ENCODE peak calls at places on chromosomes 11 and 22, in four cellular contexts. I is A549, T is H54, X is testis. H is an unnamed sample.

GRCh38 chr11:35893796-35894475 is 49.9 kb upstream of the LDLRAD3 start:
- DNase-seq in X (no peak), I (no peak), T (no peak), H (no peak)

GRCh38 chr22:38298312-38299000 is 18.8 kb downstream of the CSNK1E start:
- DNase-seq in T (peak), I (no peak), X (peak), H (peak)

GRCh38 chr11:75570559-75571139 is 8.6 kb downstream of the SERPINH1 start:
- DNase-seq in T (no peak), X (no peak), I (no peak), H (no peak)

GRCh38 chr11:69088676-69089146 is 40.0 kb downstream of the TPCN2 start:
- DNase-seq in X (peak), I (peak), T (peak), H (peak)

GRCh38 chr11:121082670-121083069 is 18.4 kb upstream of the TECTA start:
- DNase-seq in X (no peak), T (no peak), I (no peak), H (no peak)

GRCh38 chr11:32421992-32422391 is 13.3 kb downstream of the WT1 start:
- DNase-seq in I (no peak), T (no peak), X (no peak), H (no peak)

GRCh38 chr11:35144811-35145210 is 5.8 kb downstream of the CD44 start:
- DNase-seq in X (no peak), I (no peak), T (no peak), H (peak)

GRCh38 chr11:2798951-2799761 is 86.4 kb downstream of the CDKN1C start:
- DNase-seq in T (no peak), I (no peak), X (peak), H (no peak)

GRCh38 chr11:133929401-133930052 is 27.2 kb downstream of the IGSF9B start:
- DNase-seq in X (no peak), I (no peak), T (no peak), H (no peak)

GRCh38 chr22:30695871-30696655 is 1.4 kb downstream of the OSBP2 start:
- DNase-seq in T (no peak), I (no peak), X (no peak), H (no peak)

GRCh38 chr11:68932358-68932757 is 28.7 kb downstream of the IGHMBP2 start:
- DNase-seq in I (no peak), X (no peak), T (no peak), H (no peak)

GRCh38 chr11:31722754-31723153 is 88.4 kb downstream of the PAX6 start:
- DNase-seq in I (no peak), T (no peak), X (no peak), H (no peak)

GRCh38 chr11:9903579-9903978 is 239.7 kb downstream of the SWAP70 start:
- DNase-seq in T (no peak), X (no peak), I (no peak), H (no peak)

GRCh38 chr11:126072141-126072741 is 9.6 kb upstream of the CDON start:
- DNase-seq in I (no peak), T (no peak), X (no peak), H (no peak)

GRCh38 chr11:61503135-61503770 is 5.3 kb upstream of the LRRC10B start:
- DNase-seq in I (no peak), X (no peak), T (no peak), H (no peak)

GRCh38 chr22:17910561-17911311 is 113.6 kb downstream of the MICAL3 start:
- DNase-seq in T (peak), X (peak), I (peak), H (no peak)

GRCh38 chr11:6027501-6027900 is 3.1 kb downstream of the OR56A1 start:
- DNase-seq in I (no peak), X (no peak), T (no peak), H (no peak)

GRCh38 chr22:37283393-37283937 is 1.2 kb downstream of the CYTH4 start:
- DNase-seq in T (no peak), I (no peak), X (no peak), H (no peak)

GRCh38 chr11:11706022-11706421 is 84.2 kb upstream of the GALNT18 start:
- DNase-seq in T (no peak), I (no peak), X (no peak), H (no peak)

GRCh38 chr11:9895016-9895415 is 231.1 kb downstream of the SWAP70 start:
- DNase-seq in T (no peak), X (no peak), I (no peak), H (no peak)

GRCh38 chr11:129324533-129325175 is 51.0 kb upstream of the BARX2 start:
- DNase-seq in T (no peak), I (peak), X (no peak), H (no peak)

GRCh38 chr11:47272706-47273105 is 2.8 kb downstream of the MADD start:
- DNase-seq in X (no peak), T (peak), I (no peak), H (peak)

GRCh38 chr11:18615628-18616392 is 16.2 kb downstream of the MISFA start:
- DNase-seq in X (no peak), I (no peak), T (no peak), H (no peak)

GRCh38 chr11:133966147-133966546 is 9.4 kb upstream of the IGSF9B start:
- DNase-seq in I (no peak), X (no peak), T (no peak), H (no peak)

GRCh38 chr22:46472722-46473016 is 64.8 kb downstream of the CELSR1 start:
- DNase-seq in I (no peak), X (no peak), T (no peak), H (no peak)

DNA sequence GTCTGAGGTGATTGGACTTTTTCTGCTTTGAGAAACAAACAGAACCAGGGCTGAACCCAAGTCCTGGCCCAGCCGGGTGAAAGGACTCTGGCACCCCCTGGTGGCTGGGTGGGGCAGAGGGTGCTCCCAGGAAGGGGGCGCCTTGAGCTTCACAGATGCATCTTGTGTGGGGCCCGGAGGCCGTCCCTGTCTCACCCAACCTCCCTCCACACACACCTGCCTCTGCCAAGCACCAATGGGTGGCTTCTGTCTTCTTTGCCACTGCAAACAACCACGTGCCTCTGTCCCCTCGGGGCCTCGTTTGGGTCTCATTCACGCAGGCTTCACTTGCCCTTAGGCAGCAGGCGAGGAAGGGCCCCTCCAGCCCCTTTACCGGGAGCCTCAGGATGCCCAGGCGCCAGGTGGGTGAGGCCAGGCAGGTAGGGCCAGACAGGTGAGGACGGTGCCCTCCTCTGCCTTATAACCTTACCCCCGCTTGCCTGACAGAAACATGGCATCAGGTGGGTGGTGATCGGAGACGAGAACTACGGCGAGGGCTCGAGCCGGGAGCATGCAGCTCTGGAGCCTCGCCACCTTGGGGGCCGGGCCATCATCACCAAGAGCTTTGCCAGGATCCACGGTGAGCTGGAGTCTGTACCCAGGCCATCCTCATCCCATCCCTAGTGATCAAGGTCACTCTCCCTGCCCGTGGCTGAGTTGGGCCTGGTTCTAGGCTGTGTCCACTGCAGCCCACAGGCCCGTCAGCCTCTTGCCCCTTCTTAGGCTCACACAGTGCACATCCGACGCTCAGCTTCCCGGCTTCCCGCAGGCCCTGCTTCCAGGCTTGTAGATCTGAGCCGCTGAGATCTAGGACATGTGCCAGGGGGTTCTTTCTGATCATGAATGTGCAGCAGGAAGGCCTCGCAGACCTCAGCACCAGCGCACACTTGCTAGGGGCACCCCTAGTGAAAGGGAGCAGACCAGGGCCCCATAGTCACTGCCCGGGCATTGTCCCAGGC is 17.2 kb downstream of the POLR3H start:
- DNase-seq in X (peak), I (peak), T (no peak), H (peak)
- TF ChIP-seq POLR2A in X (no peak), I (no peak), T (no peak), H (no peak)

DNA sequence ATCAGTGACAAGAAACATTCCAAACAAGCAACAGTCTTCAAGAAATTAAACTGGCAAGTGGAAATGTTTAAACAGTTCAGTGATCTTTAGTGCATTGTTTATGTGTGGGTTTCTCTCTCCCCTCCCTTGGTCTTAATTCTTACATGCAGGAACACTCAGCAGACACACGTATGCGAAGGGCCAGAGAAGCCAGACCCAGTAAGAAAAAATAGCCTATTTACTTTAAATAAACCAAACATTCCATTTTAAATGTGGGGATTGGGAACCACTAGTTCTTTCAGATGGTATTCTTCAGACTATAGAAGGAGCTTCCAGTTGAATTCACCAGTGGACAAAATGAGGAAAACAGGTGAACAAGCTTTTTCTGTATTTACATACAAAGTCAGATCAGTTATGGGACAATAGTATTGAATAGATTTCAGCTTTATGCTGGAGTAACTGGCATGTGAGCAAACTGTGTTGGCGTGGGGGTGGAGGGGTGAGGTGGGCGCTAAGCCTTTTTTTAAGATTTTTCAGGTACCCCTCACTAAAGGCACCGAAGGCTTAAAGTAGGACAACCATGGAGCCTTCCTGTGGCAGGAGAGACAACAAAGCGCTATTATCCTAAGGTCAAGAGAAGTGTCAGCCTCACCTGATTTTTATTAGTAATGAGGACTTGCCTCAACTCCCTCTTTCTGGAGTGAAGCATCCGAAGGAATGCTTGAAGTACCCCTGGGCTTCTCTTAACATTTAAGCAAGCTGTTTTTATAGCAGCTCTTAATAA is 6.0 kb downstream of the MALAT1 start:
- DNase-seq in T (no peak), X (no peak), I (no peak), H (no peak)
- TF ChIP-seq POLR2A in T (no peak), X (no peak), I (no peak), H (peak)

GRCh38 chr11:118917488-118918127 is 8.1 kb downstream of the BCL9L start:
- DNase-seq in X (peak), I (no peak), T (no peak), H (no peak)

GRCh38 chr11:118918686-118919280 is 6.9 kb downstream of the BCL9L start:
- DNase-seq in T (no peak), I (no peak), X (peak), H (no peak)

GRCh38 chr11:118916842-118917388 is 8.8 kb downstream of the BCL9L start:
- DNase-seq in I (no peak), T (no peak), X (peak), H (no peak)

GRCh38 chr11:118915941-118916841 is 9.5 kb downstream of the BCL9L start:
- DNase-seq in I (no peak), X (no peak), T (no peak), H (no peak)

GRCh38 chr11:118918128-118918685 is 7.5 kb downstream of the BCL9L start:
- DNase-seq in I (no peak), X (peak), T (no peak), H (peak)
- TF ChIP-seq POLR2A in I (peak), X (no peak), T (no peak), H (no peak)

GRCh38 chr11:72238040-72238450 is 5.9 kb downstream of the PHOX2A start:
- DNase-seq in X (peak), I (peak), T (peak), H (peak)

GRCh38 chr11:72237112-72237931 is 6.7 kb downstream of the PHOX2A start:
- DNase-seq in X (peak), I (no peak), T (no peak), H (no peak)

GRCh38 chr11:72239296-72239848 is 4.6 kb downstream of the PHOX2A start:
- DNase-seq in T (no peak), I (no peak), X (no peak), H (peak)

GRCh38 chr11:72239849-72240460 is 4.0 kb downstream of the PHOX2A start:
- DNase-seq in T (no peak), I (no peak), X (no peak), H (peak)

GRCh38 chr11:72238492-72239295 is 5.3 kb downstream of the PHOX2A start:
- DNase-seq in I (no peak), X (no peak), T (no peak), H (no peak)
- TF ChIP-seq POLR2A in I (no peak), X (no peak), T (no peak), H (peak)

GRCh38 chr11:111765320-111765983 is 737 bp downstream of the PPP2R1B start:
- DNase-seq in I (no peak), X (peak), T (no peak), H (peak)
- TF ChIP-seq POLR2A in I (no peak), X (no peak), T (no peak), H (no peak)

DNA sequence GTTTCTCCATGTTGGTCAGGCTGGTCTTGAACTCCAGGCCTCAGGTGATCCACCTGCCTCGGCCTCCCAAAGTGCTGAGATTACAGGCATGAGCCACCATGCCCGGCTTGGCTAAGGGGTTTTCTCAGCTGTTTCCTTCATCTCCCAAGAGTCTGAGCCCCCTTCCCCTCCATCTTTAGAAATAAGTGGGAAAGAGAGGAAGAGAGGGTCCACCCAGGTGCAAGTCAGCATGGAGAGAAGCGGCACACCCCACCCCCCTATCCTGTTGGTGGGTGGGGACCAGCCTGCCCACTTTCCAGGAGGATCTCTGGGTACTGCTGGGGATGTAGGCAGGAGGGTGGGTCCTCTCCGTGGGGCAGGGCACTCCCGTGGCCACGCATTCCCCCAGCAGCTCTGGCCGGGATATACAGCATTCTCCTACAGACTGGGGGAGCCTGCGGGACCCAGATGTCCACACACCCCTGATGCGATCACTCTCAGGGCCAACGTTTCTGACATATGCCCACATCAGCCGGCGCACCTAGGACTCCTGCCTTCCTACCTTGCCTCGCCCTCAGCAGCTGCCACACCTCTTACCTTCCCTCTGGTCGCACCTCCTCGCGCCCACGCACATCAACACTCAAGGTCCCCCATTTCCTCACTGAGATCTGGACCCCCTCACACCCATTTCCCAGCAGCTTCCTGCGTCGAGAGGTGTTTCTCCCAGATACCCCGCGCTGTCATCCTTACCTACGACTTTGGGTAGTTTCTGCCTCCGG is 8.9 kb downstream of the SCARF2 start:
- DNase-seq in X (no peak), I (no peak), T (no peak), H (no peak)
- TF ChIP-seq POLR2A in X (no peak), I (no peak), T (no peak), H (no peak)

H was measured in erythroblast.